ENCODE peak calls at places on chromosomes 16 and 17, in six cellular contexts. One of them, this sample, is unnamed.

GRCh38 chr17:50221500-50222480 is 20.4 kb upstream of the COL1A1 start:
- DNase-seq in mesenchymal stem cell: peak
- DNase-seq in H9: no peak
- DNase-seq in H1: no peak
- DNase-seq in IMR-90: peak
- DNase-seq in trophoblast cell: no peak
- DNase-seq in this sample: no peak

GRCh38 chr16:73949574-73950348 is 346.9 kb upstream of the PSMD7 start:
- DNase-seq in H1: no peak
- DNase-seq in trophoblast cell: peak
- DNase-seq in mesenchymal stem cell: peak
- DNase-seq in H9: no peak
- DNase-seq in IMR-90: peak
- DNase-seq in this sample: no peak

GRCh38 chr16:2507052-2507678 is 6.6 kb upstream of the ATP6V0C start:
- DNase-seq in H9: no peak
- DNase-seq in trophoblast cell: no peak
- DNase-seq in H1: no peak
- DNase-seq in IMR-90: no peak
- DNase-seq in mesenchymal stem cell: no peak
- DNase-seq in this sample: no peak

GRCh38 chr16:87057291-87057881 is 259.8 kb downstream of the C16orf95 start:
- DNase-seq in mesenchymal stem cell: no peak
- DNase-seq in H1: no peak
- DNase-seq in trophoblast cell: no peak
- DNase-seq in H9: peak
- DNase-seq in IMR-90: no peak
- DNase-seq in this sample: no peak

GRCh38 chr16:85582177-85582888 is 30.8 kb upstream of the GSE1 start:
- DNase-seq in trophoblast cell: no peak
- DNase-seq in mesenchymal stem cell: no peak
- DNase-seq in H1: no peak
- DNase-seq in IMR-90: no peak
- DNase-seq in H9: no peak
- DNase-seq in this sample: no peak

GRCh38 chr16:50185005-50185505 is 31.9 kb downstream of the TENT4B start:
- DNase-seq in H1: no peak
- DNase-seq in trophoblast cell: no peak
- DNase-seq in H9: no peak
- DNase-seq in IMR-90: peak
- DNase-seq in mesenchymal stem cell: no peak
- DNase-seq in this sample: no peak

GRCh38 chr16:56263711-56264608 is 72.7 kb downstream of the GNAO1 start:
- DNase-seq in trophoblast cell: no peak
- DNase-seq in IMR-90: no peak
- DNase-seq in H9: no peak
- DNase-seq in H1: no peak
- DNase-seq in mesenchymal stem cell: no peak
- DNase-seq in this sample: no peak

GRCh38 chr16:11476676-11477075 is 110.0 kb downstream of the LITAF start:
- DNase-seq in IMR-90: no peak
- DNase-seq in H9: no peak
- DNase-seq in mesenchymal stem cell: no peak
- DNase-seq in trophoblast cell: no peak
- DNase-seq in H1: no peak
- DNase-seq in this sample: no peak

GRCh38 chr17:44065668-44066203 is 735 bp downstream of the LSM12 start:
- DNase-seq in trophoblast cell: no peak
- DNase-seq in H9: no peak
- DNase-seq in mesenchymal stem cell: peak
- DNase-seq in H1: no peak
- DNase-seq in IMR-90: no peak
- DNase-seq in this sample: no peak

GRCh38 chr16:12405083-12405482 is 398.6 kb downstream of the CPPED1 start:
- DNase-seq in H1: no peak
- DNase-seq in H9: no peak
- DNase-seq in IMR-90: no peak
- DNase-seq in trophoblast cell: no peak
- DNase-seq in mesenchymal stem cell: no peak
- DNase-seq in this sample: no peak

GRCh38 chr16:72996291-72997062 is 51.5 kb downstream of the ZFHX3 start:
- DNase-seq in trophoblast cell: peak
- DNase-seq in mesenchymal stem cell: no peak
- DNase-seq in IMR-90: no peak
- DNase-seq in H1: no peak
- DNase-seq in H9: no peak
- DNase-seq in this sample: no peak

GRCh38 chr17:40437095-40437732 is 6.0 kb upstream of the IGFBP4 start:
- DNase-seq in H9: no peak
- DNase-seq in trophoblast cell: no peak
- DNase-seq in IMR-90: peak
- DNase-seq in H1: no peak
- DNase-seq in mesenchymal stem cell: no peak
- DNase-seq in this sample: no peak

GRCh38 chr16:50340578-50340977 is 28.2 kb downstream of the BRD7 start:
- DNase-seq in H1: no peak
- DNase-seq in H9: no peak
- DNase-seq in mesenchymal stem cell: no peak
- DNase-seq in IMR-90: peak
- DNase-seq in trophoblast cell: no peak
- DNase-seq in this sample: no peak

GRCh38 chr17:27751166-27751565 is 49.2 kb downstream of the NOS2 start:
- DNase-seq in IMR-90: no peak
- DNase-seq in H9: peak
- DNase-seq in H1: peak
- DNase-seq in mesenchymal stem cell: no peak
- DNase-seq in trophoblast cell: no peak
- DNase-seq in this sample: no peak

GRCh38 chr16:17070882-17071592 is 399.7 kb downstream of the XYLT1 start:
- DNase-seq in H1: peak
- DNase-seq in H9: peak
- DNase-seq in mesenchymal stem cell: no peak
- DNase-seq in trophoblast cell: peak
- DNase-seq in IMR-90: no peak
- DNase-seq in this sample: peak

DNA sequence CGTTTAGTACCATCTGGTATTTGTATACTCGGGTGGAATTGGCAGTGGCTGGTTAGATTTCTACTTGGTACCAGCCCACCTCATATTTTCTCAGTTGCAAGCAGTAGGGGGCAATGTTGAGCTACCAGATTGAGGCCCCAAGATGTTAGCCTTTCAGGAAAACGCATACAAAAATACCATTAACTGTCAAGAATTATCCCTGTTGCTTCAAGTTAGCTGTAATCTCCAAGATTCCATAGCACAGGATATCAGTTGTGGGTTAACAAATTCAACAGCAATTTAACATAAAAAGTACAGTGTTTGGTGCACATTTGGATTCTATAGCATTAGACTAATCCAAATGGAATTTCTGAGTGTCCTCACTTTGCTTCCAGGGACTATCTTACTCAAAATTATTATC is 188.2 kb downstream of the FTO start:
- DNase-seq in trophoblast cell: peak
- DNase-seq in IMR-90: peak
- DNase-seq in H1: peak
- DNase-seq in mesenchymal stem cell: peak
- DNase-seq in H9: peak
- DNase-seq in this sample: peak
- H3K4me2 ChIP-seq in trophoblast cell: no peak
- H3K4me2 ChIP-seq in IMR-90: no peak
- H3K4me2 ChIP-seq in H1: no peak
- H3K4me2 ChIP-seq in mesenchymal stem cell: no peak
- H3K4me2 ChIP-seq in H9: no peak
- H3K4me2 ChIP-seq in this sample: no peak

GRCh38 chr17:78988152-78988551 is 8.4 kb upstream of the LGALS3BP start:
- DNase-seq in trophoblast cell: no peak
- DNase-seq in mesenchymal stem cell: no peak
- DNase-seq in H1: no peak
- DNase-seq in IMR-90: no peak
- DNase-seq in H9: no peak
- DNase-seq in this sample: no peak

GRCh38 chr17:78986048-78986648 is 6.4 kb upstream of the LGALS3BP start:
- DNase-seq in H1: no peak
- DNase-seq in H9: no peak
- DNase-seq in IMR-90: peak
- DNase-seq in trophoblast cell: no peak
- DNase-seq in mesenchymal stem cell: peak
- DNase-seq in this sample: no peak

GRCh38 chr17:78981010-78981888 is 1.5 kb upstream of the LGALS3BP start:
- DNase-seq in trophoblast cell: no peak
- DNase-seq in H9: no peak
- DNase-seq in mesenchymal stem cell: no peak
- DNase-seq in IMR-90: no peak
- DNase-seq in H1: no peak
- DNase-seq in this sample: no peak

GRCh38 chr17:78980624-78980972 is 875 bp upstream of the LGALS3BP start:
- DNase-seq in trophoblast cell: no peak
- DNase-seq in mesenchymal stem cell: no peak
- DNase-seq in IMR-90: no peak
- DNase-seq in H1: no peak
- DNase-seq in H9: no peak
- DNase-seq in this sample: no peak

DNA sequence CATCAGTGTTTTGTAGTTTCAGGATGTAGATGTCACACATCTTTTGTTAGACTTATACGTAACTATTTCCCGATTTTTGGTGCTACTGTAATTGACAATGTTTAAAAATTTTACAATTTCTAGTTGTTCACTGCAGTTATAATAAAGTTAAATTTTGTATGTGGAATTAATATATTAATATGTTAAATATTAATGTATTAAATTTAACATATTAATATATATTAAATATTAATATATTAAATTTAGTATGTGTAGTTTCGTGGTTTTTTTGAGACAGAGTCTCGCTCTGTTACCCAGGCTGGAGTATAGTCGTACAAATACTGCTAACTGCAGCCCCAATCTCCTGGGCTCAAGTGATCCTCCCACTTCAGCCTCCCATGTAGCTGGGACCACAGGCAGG is 5.7 kb upstream of the LGALS3BP start:
- DNase-seq in trophoblast cell: no peak
- DNase-seq in IMR-90: no peak
- DNase-seq in H1: no peak
- DNase-seq in H9: no peak
- DNase-seq in mesenchymal stem cell: no peak
- DNase-seq in this sample: no peak
- H4K91ac ChIP-seq in trophoblast cell: no peak
- H4K91ac ChIP-seq in IMR-90: no peak
- H4K91ac ChIP-seq in H1: no peak
- H4K91ac ChIP-seq in H9: no peak
- H4K91ac ChIP-seq in mesenchymal stem cell: no peak
- H4K91ac ChIP-seq in this sample: no peak

GRCh38 chr17:9169116-9169515 is 147.8 kb downstream of the NTN1 start:
- DNase-seq in mesenchymal stem cell: no peak
- DNase-seq in H9: no peak
- DNase-seq in IMR-90: no peak
- DNase-seq in H1: no peak
- DNase-seq in trophoblast cell: no peak
- DNase-seq in this sample: no peak
- H3K4me2 ChIP-seq in mesenchymal stem cell: no peak
- H3K4me2 ChIP-seq in H9: no peak
- H3K4me2 ChIP-seq in IMR-90: no peak
- H3K4me2 ChIP-seq in H1: no peak
- H3K4me2 ChIP-seq in trophoblast cell: no peak
- H3K4me2 ChIP-seq in this sample: no peak

DNA sequence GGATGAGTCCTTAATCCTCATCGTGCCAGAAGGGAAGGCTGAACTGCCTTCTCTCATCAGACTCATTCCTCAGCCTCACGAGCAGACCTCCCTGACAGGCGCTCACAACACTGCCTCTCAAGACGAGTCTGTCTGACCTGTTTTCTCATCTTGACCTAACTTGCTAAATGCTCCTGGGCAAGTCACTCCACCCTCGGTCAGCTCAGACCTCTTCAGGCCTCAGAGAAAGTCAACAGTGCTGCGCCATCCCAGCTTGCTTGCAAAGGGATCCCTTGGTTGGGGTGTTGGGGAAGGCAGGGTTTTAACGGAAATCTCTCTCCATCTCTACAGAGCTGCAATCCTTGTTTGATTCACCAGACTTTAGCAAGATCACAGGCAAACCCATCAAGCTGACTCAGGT is 15.0 kb downstream of the SERPINF1 start:
- DNase-seq in IMR-90: no peak
- DNase-seq in H1: no peak
- DNase-seq in trophoblast cell: no peak
- DNase-seq in H9: no peak
- DNase-seq in mesenchymal stem cell: no peak
- DNase-seq in this sample: no peak
- H4K91ac ChIP-seq in IMR-90: no peak
- H4K91ac ChIP-seq in H1: no peak
- H4K91ac ChIP-seq in trophoblast cell: no peak
- H4K91ac ChIP-seq in H9: no peak
- H4K91ac ChIP-seq in mesenchymal stem cell: no peak
- H4K91ac ChIP-seq in this sample: no peak

DNA sequence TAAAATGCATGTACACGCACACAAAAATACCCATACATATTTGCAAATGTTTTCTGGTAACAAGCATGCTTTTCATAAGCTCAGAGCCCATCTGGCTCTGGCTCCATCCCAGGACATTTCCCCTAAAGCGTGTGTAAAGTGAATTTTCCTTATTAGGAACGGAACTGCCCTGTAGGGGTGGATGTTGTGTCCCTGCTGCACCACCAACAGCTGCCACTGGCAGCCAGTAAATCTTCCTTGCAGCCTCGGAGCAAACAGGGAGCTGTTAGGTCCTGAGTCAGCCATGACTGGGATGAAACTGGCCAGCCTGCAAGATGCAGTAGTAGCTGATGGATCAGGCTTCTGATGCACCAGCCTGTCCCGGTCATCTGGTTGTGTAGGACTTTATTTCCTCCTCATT is 393.6 kb downstream of the UTP18 start:
- DNase-seq in IMR-90: no peak
- DNase-seq in trophoblast cell: no peak
- DNase-seq in H9: peak
- DNase-seq in mesenchymal stem cell: no peak
- DNase-seq in H1: no peak
- DNase-seq in this sample: no peak
- H3K4me2 ChIP-seq in IMR-90: no peak
- H3K4me2 ChIP-seq in trophoblast cell: no peak
- H3K4me2 ChIP-seq in H9: no peak
- H3K4me2 ChIP-seq in mesenchymal stem cell: no peak
- H3K4me2 ChIP-seq in H1: no peak
- H3K4me2 ChIP-seq in this sample: no peak